ENCODE peak calls at places on chromosomes 13 and 19, in five cellular contexts. L, I, N, Q and E are unnamed samples.

GRCh38 chr13:39401091-39401647 is 201.8 kb downstream of the LHFPL6 start:
- DNase-seq in L (no peak), I (no peak), N (no peak), Q (no peak), E (no peak)

GRCh38 chr19:10044390-10044789 is 31.1 kb downstream of the RDH8 start:
- DNase-seq in L (no peak), I (no peak), N (no peak), Q (no peak), E (no peak)

GRCh38 chr19:7904074-7905020 is 670 bp downstream of the MAP2K7 start:
- DNase-seq in L (peak; percentile 62), I (no peak), N (peak; percentile 67), Q (no peak), E (no peak)

GRCh38 chr19:57506163-57506562 is 6.4 kb downstream of the ZNF773 start:
- DNase-seq in L (no peak), I (no peak), N (no peak), Q (no peak), E (no peak)

GRCh38 chr13:66492479-66492878 is 737.7 kb downstream of the PCDH9 start:
- DNase-seq in L (no peak), I (no peak), N (no peak), Q (no peak), E (no peak)

GRCh38 chr13:111946214-111946613 is 120.7 kb upstream of the SOX1 start:
- DNase-seq in L (no peak), I (no peak), N (no peak), Q (no peak), E (no peak)

GRCh38 chr19:40241809-40242384 is 15.4 kb upstream of the CCNP start:
- DNase-seq in L (no peak), I (no peak), N (no peak), Q (no peak), E (no peak)

GRCh38 chr19:14449321-14449720 is 16.2 kb downstream of the PKN1 start:
- DNase-seq in L (no peak), I (no peak), N (no peak), Q (no peak), E (no peak)

GRCh38 chr19:54893406-54893805 is 12.5 kb upstream of the NCR1 start:
- DNase-seq in L (no peak), I (no peak), N (no peak), Q (no peak), E (no peak)

DNA sequence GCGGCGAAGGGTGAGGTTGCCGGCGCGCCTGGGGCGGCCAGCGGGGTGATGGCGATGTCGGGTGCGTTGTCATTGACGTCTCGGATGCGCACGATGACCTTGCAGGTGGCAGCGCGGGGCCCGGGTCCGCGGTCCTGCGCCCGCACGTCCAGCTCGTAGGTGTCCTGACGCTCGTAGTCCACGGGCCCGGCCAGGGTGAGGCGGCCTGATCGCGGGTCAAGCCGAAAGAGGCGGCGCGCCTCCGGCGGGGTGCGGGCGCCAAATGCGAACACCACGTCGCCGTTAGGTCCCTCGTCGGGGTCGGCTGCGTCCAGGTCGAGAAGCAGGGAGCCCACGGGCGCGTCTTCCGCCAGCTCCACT is 1.1 kb downstream of the PCDH8 start:
- DNase-seq in L (no peak), I (no peak), N (no peak), Q (no peak), E (no peak)
- TF ChIP-seq CTCF in L (no peak), I (no peak), N (no peak), Q (no peak), E (no peak)

GRCh38 chr13:72218966-72219365 is 352.0 kb upstream of the DACH1 start:
- DNase-seq in L (no peak), I (no peak), N (no peak), Q (no peak), E (no peak)

GRCh38 chr13:72217142-72217541 is 350.1 kb upstream of the DACH1 start:
- DNase-seq in L (no peak), I (no peak), N (no peak), Q (no peak), E (no peak)

GRCh38 chr13:72221276-72221962 is 354.4 kb upstream of the DACH1 start:
- DNase-seq in L (peak; percentile 38), I (peak; percentile 67), N (no peak), Q (no peak), E (no peak)
- TF ChIP-seq CTCF in L (peak; percentile 36), I (no peak), N (peak; percentile 26), Q (peak; percentile 58), E (no peak)

DNA sequence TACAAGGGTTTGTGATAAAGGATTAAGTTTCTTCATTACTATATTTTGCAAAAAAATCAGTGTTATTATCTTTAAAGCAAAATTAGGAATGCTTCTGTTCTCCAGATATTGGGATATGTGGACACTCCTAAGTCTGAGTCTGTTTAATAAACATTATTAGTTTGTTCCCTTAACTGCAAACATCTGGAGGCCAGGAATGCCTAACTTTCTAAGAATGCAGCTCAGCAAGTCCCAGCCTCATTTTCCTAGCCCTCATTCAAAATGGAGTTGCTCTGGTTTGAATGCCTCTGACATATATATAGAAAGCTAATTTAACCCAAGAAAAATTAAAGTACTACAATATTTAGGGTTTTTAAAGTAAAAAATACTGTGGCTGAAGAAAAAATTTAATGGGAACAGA is 33.6 kb upstream of the EDNRB start:
- DNase-seq in L (no peak), I (no peak), N (no peak), Q (no peak), E (no peak)
- TF ChIP-seq CTCF in L (no peak), I (no peak), N (no peak), Q (no peak), E (no peak)

DNA sequence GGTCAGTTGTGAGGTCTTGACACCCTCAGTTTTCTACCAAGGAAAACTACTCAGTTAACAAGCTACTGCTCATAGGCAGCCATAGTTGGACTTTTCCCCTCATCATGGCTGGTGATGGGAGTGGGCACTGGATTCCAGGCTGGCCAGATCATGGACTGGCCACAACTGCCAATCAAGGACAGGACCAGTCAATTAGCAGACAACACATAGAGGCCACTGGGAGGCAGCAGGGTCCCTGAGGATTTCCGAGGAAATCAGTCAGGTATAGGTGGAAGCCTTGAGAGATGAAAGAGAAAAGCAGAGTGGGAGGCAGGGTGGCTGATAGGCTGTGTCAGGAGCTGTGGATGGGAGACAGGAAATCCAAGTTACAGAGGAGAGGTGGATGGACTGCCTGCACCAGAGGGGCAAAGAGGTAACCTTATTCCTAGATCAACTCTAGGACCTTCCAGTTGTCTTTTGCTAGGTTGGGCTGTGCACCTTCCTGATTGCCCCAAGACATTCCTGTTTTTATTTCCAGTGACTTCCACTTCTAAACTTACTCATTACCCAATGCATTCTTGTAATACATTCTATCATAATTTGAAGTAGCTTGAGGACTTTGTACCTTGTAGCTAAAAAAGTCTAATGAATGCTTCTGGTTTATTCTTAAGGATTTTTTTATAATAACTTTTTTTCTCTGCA is 361.8 kb downstream of the KCNRG start:
- DNase-seq in L (peak; percentile 16), I (no peak), N (no peak), Q (no peak), E (no peak)
- TF ChIP-seq CTCF in L (no peak), I (no peak), N (no peak), Q (peak; percentile 19), E (no peak)

GRCh38 chr13:49220035-49220855 is at the start of gene MLNR:
- DNase-seq in L (no peak), I (no peak), N (no peak), Q (no peak), E (peak; percentile 33)
- TF ChIP-seq CTCF in L (no peak), I (no peak), N (no peak), Q (peak; percentile 55), E (no peak)

GRCh38 chr19:1290699-1291651 is 5.3 kb downstream of the EFNA2 start:
- DNase-seq in L (peak; percentile 75), I (no peak), N (no peak), Q (no peak), E (no peak)
- TF ChIP-seq CTCF in L (no peak), I (no peak), N (no peak), Q (no peak), E (no peak)

GRCh38 chr13:30983431-30983830 is 51.0 kb downstream of the TEX26 start:
- DNase-seq in L (no peak), I (no peak), N (no peak), Q (no peak), E (no peak)

GRCh38 chr13:30976041-30976440 is 43.6 kb downstream of the TEX26 start:
- DNase-seq in L (no peak), I (no peak), N (no peak), Q (no peak), E (no peak)

GRCh38 chr13:30982506-30982905 is 50.0 kb downstream of the TEX26 start:
- DNase-seq in L (no peak), I (no peak), N (no peak), Q (no peak), E (no peak)

GRCh38 chr13:30982911-30983310 is 50.5 kb downstream of the TEX26 start:
- DNase-seq in L (no peak), I (no peak), N (no peak), Q (no peak), E (no peak)

DNA sequence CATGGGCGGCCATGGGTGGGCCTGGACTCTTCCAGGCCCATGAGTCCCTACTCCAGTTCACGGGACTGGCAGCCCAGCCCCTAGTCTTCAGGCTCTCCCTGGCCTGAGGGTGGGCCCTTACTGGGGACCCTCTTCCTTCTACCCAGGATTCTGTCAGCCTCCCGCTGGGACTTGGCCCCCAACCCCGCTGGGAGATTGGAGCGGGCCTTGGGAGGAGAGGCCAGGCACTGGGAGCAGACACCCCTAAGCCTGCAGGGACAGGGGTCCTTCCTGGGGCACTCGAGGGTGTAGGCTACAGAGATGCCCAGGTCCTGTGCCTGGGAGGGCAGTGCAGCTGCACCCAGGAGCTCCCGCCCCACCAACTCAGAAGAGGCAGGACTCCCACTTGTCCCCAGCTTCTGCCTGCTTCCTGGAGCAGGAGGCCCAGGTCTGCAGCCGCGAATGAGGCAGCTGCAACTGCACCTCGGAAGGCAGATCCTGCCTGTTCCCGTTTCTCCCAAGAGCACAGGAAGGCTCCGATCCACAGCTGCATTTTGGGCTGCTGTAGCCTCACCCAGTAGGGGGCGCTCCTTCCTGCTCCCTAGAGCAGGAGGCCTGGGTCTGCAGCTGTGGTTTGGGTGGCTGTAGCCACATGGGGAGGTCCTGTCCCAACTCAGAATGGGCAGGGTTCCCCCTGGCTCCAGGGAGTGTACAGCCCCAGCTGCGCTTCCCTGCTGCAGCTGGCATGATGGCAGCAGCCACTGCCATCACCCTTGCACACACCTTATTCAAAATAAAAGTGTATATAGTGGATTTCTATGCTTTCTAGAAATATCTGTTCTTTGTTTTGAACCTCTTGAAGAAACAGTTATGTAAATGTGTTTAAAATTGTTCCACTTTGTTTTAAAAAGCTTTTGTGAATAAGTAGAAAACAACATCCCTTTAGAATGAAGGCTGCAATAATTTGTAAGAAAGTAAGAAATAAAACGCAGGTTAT is 46.8 kb downstream of the TEX26 start:
- DNase-seq in L (peak; percentile 77), I (no peak), N (peak; percentile 41), Q (no peak), E (no peak)
- TF ChIP-seq CTCF in L (peak; percentile 58), I (no peak), N (peak; percentile 47), Q (peak; percentile 82), E (no peak)